ENCODE peak calls at places on chromosome 17, in four cellular contexts. One of them, this sample, is unnamed. For H3K4me1, the result is how much of the 10 kb centered on the place peaks cover.

GRCh38 chr17:28972437-28972836 is 21.1 kb upstream of the PHF12 start:
- DNase-seq in GM23248: peak
- DNase-seq in IMR-90: no peak
- DNase-seq in mammary epithelial cell: no peak
- DNase-seq in this sample: no peak

GRCh38 chr17:72378414-72379395 is 257.9 kb downstream of the SOX9 start:
- DNase-seq in IMR-90: no peak
- DNase-seq in GM23248: no peak
- DNase-seq in mammary epithelial cell: no peak
- DNase-seq in this sample: no peak

GRCh38 chr17:38333635-38334295 is 10.0 kb downstream of the GPR179 start:
- DNase-seq in IMR-90: no peak
- DNase-seq in GM23248: peak
- DNase-seq in mammary epithelial cell: no peak
- DNase-seq in this sample: no peak

GRCh38 chr17:68431661-68432071 is 25.6 kb downstream of the WIPI1 start:
- DNase-seq in GM23248: peak
- DNase-seq in IMR-90: peak
- DNase-seq in mammary epithelial cell: no peak
- DNase-seq in this sample: peak

GRCh38 chr17:43907425-43907981 is at the start of gene MPP2:
- DNase-seq in GM23248: peak
- DNase-seq in IMR-90: peak
- DNase-seq in mammary epithelial cell: no peak
- DNase-seq in this sample: peak

GRCh38 chr17:62732125-62732524 is 76.0 kb downstream of the MARCHF10 start:
- DNase-seq in GM23248: no peak
- DNase-seq in mammary epithelial cell: peak
- DNase-seq in IMR-90: no peak
- DNase-seq in this sample: no peak

GRCh38 chr17:15884731-15885130 is 60.2 kb upstream of the ADORA2B start:
- DNase-seq in mammary epithelial cell: peak
- DNase-seq in IMR-90: peak
- DNase-seq in GM23248: no peak
- DNase-seq in this sample: peak

GRCh38 chr17:82101301-82101715 is 3.3 kb upstream of the FASN start:
- DNase-seq in mammary epithelial cell: no peak
- DNase-seq in GM23248: no peak
- DNase-seq in IMR-90: no peak
- DNase-seq in this sample: no peak

GRCh38 chr17:3026856-3027751 is 36.3 kb downstream of the OR1D5 start:
- DNase-seq in mammary epithelial cell: no peak
- DNase-seq in IMR-90: no peak
- DNase-seq in GM23248: no peak
- DNase-seq in this sample: peak

GRCh38 chr17:50047488-50048126 is 8.3 kb upstream of the ITGA3 start:
- DNase-seq in mammary epithelial cell: peak
- DNase-seq in GM23248: peak
- DNase-seq in IMR-90: peak
- DNase-seq in this sample: peak

GRCh38 chr17:14693382-14693781 is 392.5 kb downstream of the HS3ST3B1 start:
- DNase-seq in GM23248: no peak
- DNase-seq in IMR-90: no peak
- DNase-seq in mammary epithelial cell: no peak
- DNase-seq in this sample: no peak

GRCh38 chr17:72681844-72682243 is 410.6 kb downstream of the SLC39A11 start:
- DNase-seq in mammary epithelial cell: no peak
- DNase-seq in GM23248: no peak
- DNase-seq in IMR-90: no peak
- DNase-seq in this sample: no peak

GRCh38 chr17:63293310-63293709 is 152.8 kb downstream of the CYB561 start:
- DNase-seq in GM23248: peak
- DNase-seq in IMR-90: peak
- DNase-seq in mammary epithelial cell: peak
- DNase-seq in this sample: peak

GRCh38 chr17:17416400-17417360 is 60.1 kb upstream of the MED9 start:
- DNase-seq in IMR-90: peak
- DNase-seq in mammary epithelial cell: peak
- DNase-seq in GM23248: peak
- DNase-seq in this sample: peak

GRCh38 chr17:17416007-17416399 is 60.8 kb upstream of the MED9 start:
- DNase-seq in mammary epithelial cell: peak
- DNase-seq in GM23248: peak
- DNase-seq in IMR-90: peak
- DNase-seq in this sample: peak

GRCh38 chr17:17413821-17414220 is 63.0 kb upstream of the MED9 start:
- DNase-seq in IMR-90: no peak
- DNase-seq in GM23248: peak
- DNase-seq in mammary epithelial cell: no peak
- DNase-seq in this sample: no peak

GRCh38 chr17:17414316-17414937 is 62.4 kb upstream of the MED9 start:
- DNase-seq in GM23248: peak
- DNase-seq in IMR-90: peak
- DNase-seq in mammary epithelial cell: peak
- DNase-seq in this sample: peak

GRCh38 chr17:17415006-17415405 is 61.8 kb upstream of the MED9 start:
- DNase-seq in mammary epithelial cell: no peak
- DNase-seq in IMR-90: peak
- DNase-seq in GM23248: no peak
- DNase-seq in this sample: no peak
- H2AFZ ChIP-seq in mammary epithelial cell: peak
- H2AFZ ChIP-seq in IMR-90: peak
- H2AFZ ChIP-seq in GM23248: peak
- H2AFZ ChIP-seq in this sample: no peak

GRCh38 chr17:81031571-81032550 is 3.1 kb upstream of the BAIAP2 start:
- DNase-seq in GM23248: no peak
- DNase-seq in mammary epithelial cell: no peak
- DNase-seq in IMR-90: no peak
- DNase-seq in this sample: no peak
- H3K4me1 ChIP-seq in GM23248: under half
- H3K4me1 ChIP-seq in mammary epithelial cell: under half
- H3K4me1 ChIP-seq in IMR-90: under half
- H3K4me1 ChIP-seq in this sample: under half

GRCh38 chr17:7846063-7846735 is 8.7 kb upstream of the TMEM88 start:
- DNase-seq in GM23248: peak
- DNase-seq in IMR-90: no peak
- DNase-seq in mammary epithelial cell: no peak
- DNase-seq in this sample: no peak

GRCh38 chr17:7843536-7844291 is 9.7 kb downstream of the KDM6B start:
- DNase-seq in GM23248: peak
- DNase-seq in mammary epithelial cell: peak
- DNase-seq in IMR-90: peak
- DNase-seq in this sample: peak

GRCh38 chr17:7842950-7843535 is 9.0 kb downstream of the KDM6B start:
- DNase-seq in mammary epithelial cell: no peak
- DNase-seq in IMR-90: peak
- DNase-seq in GM23248: peak
- DNase-seq in this sample: peak

GRCh38 chr17:7845359-7846062 is 9.4 kb upstream of the TMEM88 start:
- DNase-seq in GM23248: no peak
- DNase-seq in IMR-90: no peak
- DNase-seq in mammary epithelial cell: no peak
- DNase-seq in this sample: no peak

DNA sequence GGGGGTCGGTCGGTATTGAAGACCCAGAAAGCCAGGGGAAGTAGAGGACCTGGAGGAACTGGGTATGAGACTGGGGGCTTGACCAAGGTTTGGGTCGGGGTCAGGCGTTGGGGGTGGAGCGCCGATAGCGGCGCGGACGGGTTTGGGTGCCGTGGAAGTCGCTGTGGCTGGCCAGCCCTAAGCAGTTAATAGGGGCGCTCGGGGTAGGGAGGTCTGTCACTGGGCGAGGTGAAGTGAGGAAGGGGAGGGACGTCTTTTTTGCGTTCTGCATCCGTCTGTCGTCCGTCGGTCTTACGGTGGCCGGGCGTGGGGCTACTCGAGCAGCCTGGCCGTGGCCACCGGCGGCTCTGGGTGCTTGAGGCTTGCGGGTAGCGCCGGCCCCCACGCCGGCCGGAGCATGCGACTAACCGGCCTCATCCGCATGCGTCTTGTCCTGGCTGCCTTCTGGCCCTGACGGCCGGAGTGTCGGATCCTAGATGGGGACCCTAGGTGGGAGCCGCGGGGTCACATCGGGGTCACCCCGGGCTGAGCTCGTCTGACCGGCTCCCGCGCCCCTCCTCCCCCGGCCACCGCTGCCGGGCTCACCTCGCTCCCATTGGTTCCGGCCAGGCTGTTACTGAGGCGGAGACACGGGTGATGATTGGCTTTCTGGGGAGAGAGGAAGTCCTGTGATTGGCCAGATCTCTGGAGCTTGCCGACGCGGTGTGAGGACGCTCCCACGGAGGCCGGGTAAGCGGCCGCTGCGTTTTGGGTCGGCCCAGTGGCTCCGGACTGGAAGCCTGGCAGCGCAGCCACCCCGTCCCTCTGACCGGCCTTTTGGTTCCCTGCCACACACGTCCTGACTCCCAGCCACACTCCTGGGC is 10.3 kb upstream of the TMEM88 start:
- DNase-seq in mammary epithelial cell: peak
- DNase-seq in IMR-90: peak
- DNase-seq in GM23248: peak
- DNase-seq in this sample: peak
- H2AFZ ChIP-seq in mammary epithelial cell: peak
- H2AFZ ChIP-seq in IMR-90: peak
- H2AFZ ChIP-seq in GM23248: peak
- H2AFZ ChIP-seq in this sample: no peak

GRCh38 chr17:79600071-79600470 is 10.8 kb downstream of the RBFOX3 start:
- DNase-seq in GM23248: no peak
- DNase-seq in IMR-90: no peak
- DNase-seq in mammary epithelial cell: no peak
- DNase-seq in this sample: no peak

GRCh38 chr17:79601604-79602420 is 9.0 kb downstream of the RBFOX3 start:
- DNase-seq in mammary epithelial cell: no peak
- DNase-seq in IMR-90: no peak
- DNase-seq in GM23248: no peak
- DNase-seq in this sample: no peak

GRCh38 chr17:79600613-79601221 is 10.1 kb downstream of the RBFOX3 start:
- DNase-seq in IMR-90: no peak
- DNase-seq in GM23248: no peak
- DNase-seq in mammary epithelial cell: no peak
- DNase-seq in this sample: no peak

GRCh38 chr17:79603771-79604170 is 7.1 kb downstream of the RBFOX3 start:
- DNase-seq in GM23248: no peak
- DNase-seq in IMR-90: no peak
- DNase-seq in mammary epithelial cell: no peak
- DNase-seq in this sample: no peak

GRCh38 chr17:79602621-79603020 is 8.2 kb downstream of the RBFOX3 start:
- DNase-seq in GM23248: no peak
- DNase-seq in IMR-90: no peak
- DNase-seq in mammary epithelial cell: no peak
- DNase-seq in this sample: no peak
- H3K4me1 ChIP-seq in GM23248: under half
- H3K4me1 ChIP-seq in IMR-90: under half
- H3K4me1 ChIP-seq in mammary epithelial cell: under half
- H3K4me1 ChIP-seq in this sample: under half

DNA sequence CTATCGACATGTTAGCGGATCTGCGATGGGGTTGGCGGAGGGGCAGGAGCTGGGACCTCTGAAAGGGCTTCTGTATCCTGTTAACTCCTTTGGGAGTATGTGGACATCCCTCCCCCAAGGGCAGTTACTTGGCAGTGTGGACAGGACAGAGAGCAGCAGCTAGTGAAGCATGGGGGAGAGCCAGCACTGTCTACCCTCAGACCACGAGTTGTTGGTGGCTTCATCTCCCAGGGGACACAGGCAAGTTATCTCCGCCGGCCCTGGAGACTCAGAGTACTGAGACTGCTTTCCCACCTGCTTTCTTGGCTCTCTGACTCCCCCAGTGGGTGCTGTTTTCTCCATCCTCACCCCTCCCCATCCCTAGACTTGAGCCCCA is 5.3 kb upstream of the GFAP start:
- DNase-seq in mammary epithelial cell: no peak
- DNase-seq in IMR-90: no peak
- DNase-seq in GM23248: no peak
- DNase-seq in this sample: no peak
- H2AFZ ChIP-seq in mammary epithelial cell: no peak
- H2AFZ ChIP-seq in IMR-90: no peak
- H2AFZ ChIP-seq in GM23248: peak
- H2AFZ ChIP-seq in this sample: no peak

GRCh38 chr17:8900207-8900606 is 32.7 kb upstream of the PIK3R6 start:
- DNase-seq in GM23248: no peak
- DNase-seq in IMR-90: no peak
- DNase-seq in mammary epithelial cell: no peak
- DNase-seq in this sample: no peak
- H3K4me1 ChIP-seq in GM23248: under half
- H3K4me1 ChIP-seq in IMR-90: under half
- H3K4me1 ChIP-seq in mammary epithelial cell: under half
- H3K4me1 ChIP-seq in this sample: under half

DNA sequence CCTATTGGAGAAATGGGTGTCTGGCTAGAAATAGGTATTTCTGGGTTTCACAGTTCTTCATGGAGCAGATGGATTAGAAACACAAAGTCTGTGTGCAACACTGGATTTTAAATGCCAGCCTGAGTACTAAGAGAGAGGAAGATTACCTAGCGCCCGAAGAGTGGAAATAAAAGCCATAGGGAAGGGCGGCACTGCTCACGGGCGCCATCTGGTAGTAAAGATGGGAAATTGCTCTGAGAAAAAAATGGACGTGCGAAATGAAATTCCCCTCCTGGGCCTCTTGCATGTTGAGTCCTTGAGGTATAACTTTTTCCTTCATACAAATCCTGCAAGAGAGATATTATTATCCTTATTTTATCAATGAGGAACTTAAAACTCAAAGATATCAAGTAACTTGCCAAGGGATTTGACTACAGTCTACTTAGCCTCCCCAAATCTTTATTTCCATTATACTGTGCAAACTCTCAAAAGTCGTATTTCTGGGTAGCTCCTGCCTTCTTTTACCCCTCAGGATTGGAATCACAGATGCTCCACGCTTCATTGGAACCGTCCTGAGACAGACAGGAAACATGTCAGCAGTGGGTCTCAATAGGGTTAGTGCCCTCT is 72.8 kb downstream of the MMD start:
- DNase-seq in mammary epithelial cell: peak
- DNase-seq in GM23248: peak
- DNase-seq in IMR-90: peak
- DNase-seq in this sample: peak
- H2AFZ ChIP-seq in mammary epithelial cell: peak
- H2AFZ ChIP-seq in GM23248: peak
- H2AFZ ChIP-seq in IMR-90: no peak
- H2AFZ ChIP-seq in this sample: no peak

GRCh38 chr17:39671651-39672521 is 3.6 kb downstream of the PNMT start:
- DNase-seq in GM23248: peak
- DNase-seq in IMR-90: peak
- DNase-seq in mammary epithelial cell: peak
- DNase-seq in this sample: peak
- H3K4me1 ChIP-seq in GM23248: under half
- H3K4me1 ChIP-seq in IMR-90: under half
- H3K4me1 ChIP-seq in mammary epithelial cell: under half
- H3K4me1 ChIP-seq in this sample: under half

DNA sequence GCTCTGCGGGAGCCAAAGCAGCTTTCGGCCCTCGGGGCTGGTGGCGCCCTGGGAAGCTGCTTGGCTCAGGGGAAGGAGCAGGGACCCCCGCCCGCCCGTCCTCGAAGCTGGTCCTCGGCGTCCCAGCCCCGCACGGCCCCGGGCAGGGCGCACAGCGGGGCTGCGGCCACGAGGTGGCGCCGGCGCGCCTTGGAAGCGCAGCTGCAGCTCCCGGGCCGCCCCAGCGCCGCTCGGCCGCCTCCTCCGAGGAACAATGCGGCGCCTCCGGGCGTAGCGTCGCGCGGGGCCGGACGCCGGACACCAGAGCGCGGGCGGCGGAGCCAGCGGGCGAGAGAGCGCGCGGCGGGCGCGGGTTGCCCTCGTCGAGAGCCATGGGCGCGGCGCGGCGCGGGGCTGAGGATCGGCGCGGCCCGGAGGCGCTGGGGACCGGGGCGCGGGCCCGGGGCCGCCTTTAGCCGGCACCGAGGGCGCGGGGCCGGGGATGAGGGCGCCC is at the start of gene MGAT5B:
- DNase-seq in GM23248: peak
- DNase-seq in mammary epithelial cell: peak
- DNase-seq in IMR-90: peak
- DNase-seq in this sample: peak
- H2AFZ ChIP-seq in GM23248: peak
- H2AFZ ChIP-seq in mammary epithelial cell: peak
- H2AFZ ChIP-seq in IMR-90: peak
- H2AFZ ChIP-seq in this sample: peak